ENCODE peak calls at places on chromosome 2, in four cellular contexts. One of them, this sample, is unnamed.

GRCh38 chr2:201254331-201254730 is 6.0 kb upstream of the CASP8 start:
- DNase-seq in WTC11: peak
- DNase-seq in hepatocyte: no peak
- DNase-seq in activated effector memory CD4-positive, alpha-beta T cell treated with anti-CD3 and anti-CD28 coated beads, Interleukin-2, amount 50 U/mL, for 16 hours: no peak
- DNase-seq in this sample: no peak

GRCh38 chr2:217858519-217859466 is 144.0 kb downstream of the TNS1 start:
- DNase-seq in WTC11: no peak
- DNase-seq in activated effector memory CD4-positive, alpha-beta T cell treated with anti-CD3 and anti-CD28 coated beads, Interleukin-2, amount 50 U/mL, for 16 hours: no peak
- DNase-seq in hepatocyte: peak
- DNase-seq in this sample: no peak

GRCh38 chr2:52597361-52597760 is 1170.2 kb upstream of the CHAC2 start:
- DNase-seq in WTC11: no peak
- DNase-seq in hepatocyte: no peak
- DNase-seq in activated effector memory CD4-positive, alpha-beta T cell treated with anti-CD3 and anti-CD28 coated beads, Interleukin-2, amount 50 U/mL, for 16 hours: no peak
- DNase-seq in this sample: no peak

GRCh38 chr2:19580830-19581229 is 222.4 kb upstream of the OSR1 start:
- DNase-seq in hepatocyte: peak
- DNase-seq in WTC11: no peak
- DNase-seq in activated effector memory CD4-positive, alpha-beta T cell treated with anti-CD3 and anti-CD28 coated beads, Interleukin-2, amount 50 U/mL, for 16 hours: no peak
- DNase-seq in this sample: no peak

GRCh38 chr2:44748-45341 is 1.5 kb downstream of the FAM110C start:
- DNase-seq in hepatocyte: peak
- DNase-seq in activated effector memory CD4-positive, alpha-beta T cell treated with anti-CD3 and anti-CD28 coated beads, Interleukin-2, amount 50 U/mL, for 16 hours: no peak
- DNase-seq in WTC11: no peak
- DNase-seq in this sample: no peak

GRCh38 chr2:8872821-8873432 is 35.5 kb upstream of the KIDINS220 start:
- DNase-seq in hepatocyte: peak
- DNase-seq in WTC11: no peak
- DNase-seq in activated effector memory CD4-positive, alpha-beta T cell treated with anti-CD3 and anti-CD28 coated beads, Interleukin-2, amount 50 U/mL, for 16 hours: no peak
- DNase-seq in this sample: peak

GRCh38 chr2:108621087-108621559 is 86.9 kb downstream of the LIMS1 start:
- DNase-seq in WTC11: peak
- DNase-seq in activated effector memory CD4-positive, alpha-beta T cell treated with anti-CD3 and anti-CD28 coated beads, Interleukin-2, amount 50 U/mL, for 16 hours: peak
- DNase-seq in hepatocyte: peak
- DNase-seq in this sample: no peak

GRCh38 chr2:216654528-216655052 is 21.4 kb downstream of the IGFBP2 start:
- DNase-seq in activated effector memory CD4-positive, alpha-beta T cell treated with anti-CD3 and anti-CD28 coated beads, Interleukin-2, amount 50 U/mL, for 16 hours: no peak
- DNase-seq in WTC11: no peak
- DNase-seq in hepatocyte: no peak
- DNase-seq in this sample: no peak

GRCh38 chr2:45045706-45046105 is 36.5 kb upstream of the SIX2 start:
- DNase-seq in WTC11: no peak
- DNase-seq in activated effector memory CD4-positive, alpha-beta T cell treated with anti-CD3 and anti-CD28 coated beads, Interleukin-2, amount 50 U/mL, for 16 hours: no peak
- DNase-seq in hepatocyte: no peak
- DNase-seq in this sample: no peak

GRCh38 chr2:187655001-187655400 is 100.8 kb upstream of the TFPI start:
- DNase-seq in WTC11: no peak
- DNase-seq in activated effector memory CD4-positive, alpha-beta T cell treated with anti-CD3 and anti-CD28 coated beads, Interleukin-2, amount 50 U/mL, for 16 hours: no peak
- DNase-seq in hepatocyte: no peak
- DNase-seq in this sample: no peak

GRCh38 chr2:98868548-98869271 is 67.3 kb downstream of the CRACDL start:
- DNase-seq in hepatocyte: no peak
- DNase-seq in WTC11: no peak
- DNase-seq in activated effector memory CD4-positive, alpha-beta T cell treated with anti-CD3 and anti-CD28 coated beads, Interleukin-2, amount 50 U/mL, for 16 hours: no peak
- DNase-seq in this sample: no peak

GRCh38 chr2:191811807-191812602 is 34.9 kb downstream of the CAVIN2 start:
- DNase-seq in WTC11: peak
- DNase-seq in hepatocyte: peak
- DNase-seq in activated effector memory CD4-positive, alpha-beta T cell treated with anti-CD3 and anti-CD28 coated beads, Interleukin-2, amount 50 U/mL, for 16 hours: peak
- DNase-seq in this sample: peak

GRCh38 chr2:4528773-4529172 is 825.4 kb downstream of the DCDC2C start:
- DNase-seq in hepatocyte: no peak
- DNase-seq in activated effector memory CD4-positive, alpha-beta T cell treated with anti-CD3 and anti-CD28 coated beads, Interleukin-2, amount 50 U/mL, for 16 hours: no peak
- DNase-seq in WTC11: no peak
- DNase-seq in this sample: no peak

GRCh38 chr2:39942970-39943369 is 163.9 kb upstream of the THUMPD2 start:
- DNase-seq in WTC11: no peak
- DNase-seq in hepatocyte: no peak
- DNase-seq in activated effector memory CD4-positive, alpha-beta T cell treated with anti-CD3 and anti-CD28 coated beads, Interleukin-2, amount 50 U/mL, for 16 hours: no peak
- DNase-seq in this sample: no peak

GRCh38 chr2:20452551-20452950 is 5.7 kb downstream of the RHOB start:
- DNase-seq in hepatocyte: no peak
- DNase-seq in WTC11: no peak
- DNase-seq in activated effector memory CD4-positive, alpha-beta T cell treated with anti-CD3 and anti-CD28 coated beads, Interleukin-2, amount 50 U/mL, for 16 hours: peak
- DNase-seq in this sample: no peak

GRCh38 chr2:152278536-152278935 is 56.4 kb upstream of the FMNL2 start:
- DNase-seq in activated effector memory CD4-positive, alpha-beta T cell treated with anti-CD3 and anti-CD28 coated beads, Interleukin-2, amount 50 U/mL, for 16 hours: no peak
- DNase-seq in hepatocyte: no peak
- DNase-seq in WTC11: no peak
- DNase-seq in this sample: no peak

GRCh38 chr2:98828793-98829371 is 98.0 kb upstream of the MGAT4A start:
- DNase-seq in WTC11: no peak
- DNase-seq in activated effector memory CD4-positive, alpha-beta T cell treated with anti-CD3 and anti-CD28 coated beads, Interleukin-2, amount 50 U/mL, for 16 hours: no peak
- DNase-seq in hepatocyte: no peak
- DNase-seq in this sample: no peak

GRCh38 chr2:174663572-174663971 is 66.0 kb upstream of the WIPF1 start:
- DNase-seq in activated effector memory CD4-positive, alpha-beta T cell treated with anti-CD3 and anti-CD28 coated beads, Interleukin-2, amount 50 U/mL, for 16 hours: no peak
- DNase-seq in hepatocyte: peak
- DNase-seq in WTC11: no peak
- DNase-seq in this sample: peak

GRCh38 chr2:109295070-109295780 is 166.2 kb downstream of the SH3RF3 start:
- DNase-seq in activated effector memory CD4-positive, alpha-beta T cell treated with anti-CD3 and anti-CD28 coated beads, Interleukin-2, amount 50 U/mL, for 16 hours: no peak
- DNase-seq in hepatocyte: no peak
- DNase-seq in WTC11: no peak
- DNase-seq in this sample: no peak

This sample was measured in HS-5.